ENCODE peak calls at places on chromosomes 12 and 14, in five cellular contexts. M is transverse colon, J is stomach, V is sigmoid colon, S is K562. O is an unnamed sample.

GRCh38 chr12:128929046-128929445 is 75.8 kb downstream of the GLT1D1 start:
- DNase-seq in M (no peak), J (no peak), V (no peak), S (no peak), O (no peak)

GRCh38 chr14:36520601-36521525 is 831 bp upstream of the NKX2-1 start:
- DNase-seq in M (peak; percentile 30), J (peak; percentile 44), V (no peak), S (peak; percentile 29), O (no peak)

GRCh38 chr12:11917501-11917900 is 153.2 kb upstream of the BCL2L14 start:
- DNase-seq in M (no peak), J (no peak), V (no peak), S (no peak), O (no peak)

GRCh38 chr12:48818831-48819590 is 715 bp downstream of the CACNB3 start:
- DNase-seq in M (peak; percentile 52), J (no peak), V (no peak), S (no peak), O (no peak)

GRCh38 chr12:120438495-120439198 is 734 bp downstream of the COX6A1 start:
- DNase-seq in M (no peak), J (no peak), V (no peak), S (peak; percentile 2), O (no peak)

GRCh38 chr14:34710006-34710405 is 4.4 kb downstream of the CFL2 start:
- DNase-seq in M (no peak), J (no peak), V (no peak), S (no peak), O (no peak)

GRCh38 chr12:49917788-49918173 is 14.1 kb upstream of the FAIM2 start:
- DNase-seq in M (no peak), J (no peak), V (no peak), S (no peak), O (peak; percentile 10)

GRCh38 chr12:64318605-64319004 is 72.0 kb downstream of the C12orf56 start:
- DNase-seq in M (no peak), J (no peak), V (no peak), S (no peak), O (no peak)

GRCh38 chr12:124188561-124189405 is 106.1 kb upstream of the RFLNA start:
- DNase-seq in M (no peak), J (no peak), V (no peak), S (no peak), O (no peak)

GRCh38 chr12:685388-685787 is 22.1 kb upstream of the NINJ2 start:
- DNase-seq in M (peak; percentile 47), J (no peak), V (no peak), S (no peak), O (no peak)

GRCh38 chr12:64678248-64678647 is 68.0 kb downstream of the RASSF3 start:
- DNase-seq in M (no peak), J (no peak), V (no peak), S (no peak), O (no peak)

GRCh38 chr12:31322651-31323248 is 3.2 kb downstream of the SINHCAF start:
- DNase-seq in M (peak; percentile 13), J (no peak), V (no peak), S (no peak), O (no peak)

GRCh38 chr14:39175445-39176262 is 600 bp downstream of the PNN start:
- DNase-seq in M (no peak), J (no peak), V (no peak), S (peak; percentile 54), O (peak; percentile 56)

GRCh38 chr12:55847033-55847432 is 4.3 kb upstream of the MMP19 start:
- DNase-seq in M (no peak), J (no peak), V (peak; percentile 78), S (no peak), O (no peak)

GRCh38 chr12:71795901-71796300 is 41.2 kb downstream of the RAB21 start:
- DNase-seq in M (no peak), J (no peak), V (no peak), S (no peak), O (no peak)

GRCh38 chr14:55832122-55832911 is 252.3 kb downstream of the KTN1 start:
- DNase-seq in M (peak; percentile 42), J (peak; percentile 55), V (no peak), S (no peak), O (no peak)

GRCh38 chr12:70609739-70610491 is 27.3 kb downstream of the PTPRB start:
- DNase-seq in M (peak; percentile 74), J (peak; percentile 48), V (peak; percentile 67), S (peak; percentile 14), O (no peak)

GRCh38 chr12:104163631-104164030 is 25.6 kb upstream of the NFYB start:
- DNase-seq in M (no peak), J (no peak), V (no peak), S (no peak), O (no peak)

DNA sequence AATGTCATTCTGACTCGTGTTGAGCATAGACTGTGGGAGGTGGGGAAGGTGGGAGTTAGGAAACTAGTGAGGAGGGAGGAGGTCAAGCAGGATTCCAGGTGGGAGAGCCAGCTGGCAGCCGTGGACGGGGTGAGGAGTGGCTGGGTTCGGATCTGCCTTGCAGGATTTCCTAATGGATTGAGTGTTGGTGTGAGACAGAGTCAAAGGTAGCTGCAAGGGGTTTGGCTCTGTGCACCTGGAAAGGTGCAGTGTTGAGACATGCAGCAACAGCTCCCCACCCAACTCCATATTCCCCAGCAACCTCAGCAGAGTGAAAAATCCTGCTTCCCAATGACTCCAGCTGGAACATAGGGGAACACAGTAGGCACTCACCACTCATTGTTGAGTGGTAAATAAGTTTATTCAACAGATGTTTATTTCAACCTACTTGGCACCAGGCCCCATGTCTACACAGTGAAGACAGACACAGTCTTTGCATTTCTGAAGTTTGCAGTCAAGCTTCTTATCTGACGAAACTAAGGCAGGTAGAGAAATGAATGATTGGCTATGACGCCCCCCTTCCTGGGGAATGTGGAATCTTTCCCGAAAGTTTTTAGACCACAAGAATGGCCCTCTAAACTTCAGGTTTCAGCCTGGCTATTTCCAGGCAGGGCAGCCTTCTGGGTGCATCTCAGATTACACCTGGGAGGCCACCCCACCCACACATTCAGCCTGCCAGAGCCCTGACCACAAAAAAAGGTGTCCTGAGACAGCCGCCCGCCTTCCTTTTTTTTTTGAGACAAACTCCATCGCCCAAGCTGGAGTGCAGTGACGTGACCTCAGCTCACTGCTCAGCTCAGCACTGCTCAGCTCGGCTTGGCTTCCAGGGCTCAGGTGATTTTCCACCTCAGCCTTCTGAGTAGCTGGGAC is 37.9 kb upstream of the PLEKHG6 start:
- DNase-seq in M (no peak), J (peak; percentile 40), V (peak; percentile 21), S (peak; percentile 40), O (peak; percentile 91)
- TF ChIP-seq POLR2A in M (no peak), J (no peak), V (no peak), S (no peak), O (no peak)

GRCh38 chr12:67268335-67268895 is 743 bp upstream of the CAND1 start:
- DNase-seq in M (peak; percentile 88), J (peak; percentile 87), V (peak; percentile 97), S (peak; percentile 93), O (peak; percentile 95)

GRCh38 chr12:67270622-67271021 is 1.5 kb downstream of the CAND1 start:
- DNase-seq in M (no peak), J (no peak), V (no peak), S (no peak), O (no peak)

GRCh38 chr12:67271976-67272375 is 2.8 kb downstream of the CAND1 start:
- DNase-seq in M (no peak), J (no peak), V (no peak), S (no peak), O (no peak)

GRCh38 chr12:67268896-67269631 is at the start of gene CAND1:
- DNase-seq in M (peak; percentile 97), J (peak; percentile 97), V (peak; percentile 99), S (peak; percentile 86), O (peak; percentile 98)

DNA sequence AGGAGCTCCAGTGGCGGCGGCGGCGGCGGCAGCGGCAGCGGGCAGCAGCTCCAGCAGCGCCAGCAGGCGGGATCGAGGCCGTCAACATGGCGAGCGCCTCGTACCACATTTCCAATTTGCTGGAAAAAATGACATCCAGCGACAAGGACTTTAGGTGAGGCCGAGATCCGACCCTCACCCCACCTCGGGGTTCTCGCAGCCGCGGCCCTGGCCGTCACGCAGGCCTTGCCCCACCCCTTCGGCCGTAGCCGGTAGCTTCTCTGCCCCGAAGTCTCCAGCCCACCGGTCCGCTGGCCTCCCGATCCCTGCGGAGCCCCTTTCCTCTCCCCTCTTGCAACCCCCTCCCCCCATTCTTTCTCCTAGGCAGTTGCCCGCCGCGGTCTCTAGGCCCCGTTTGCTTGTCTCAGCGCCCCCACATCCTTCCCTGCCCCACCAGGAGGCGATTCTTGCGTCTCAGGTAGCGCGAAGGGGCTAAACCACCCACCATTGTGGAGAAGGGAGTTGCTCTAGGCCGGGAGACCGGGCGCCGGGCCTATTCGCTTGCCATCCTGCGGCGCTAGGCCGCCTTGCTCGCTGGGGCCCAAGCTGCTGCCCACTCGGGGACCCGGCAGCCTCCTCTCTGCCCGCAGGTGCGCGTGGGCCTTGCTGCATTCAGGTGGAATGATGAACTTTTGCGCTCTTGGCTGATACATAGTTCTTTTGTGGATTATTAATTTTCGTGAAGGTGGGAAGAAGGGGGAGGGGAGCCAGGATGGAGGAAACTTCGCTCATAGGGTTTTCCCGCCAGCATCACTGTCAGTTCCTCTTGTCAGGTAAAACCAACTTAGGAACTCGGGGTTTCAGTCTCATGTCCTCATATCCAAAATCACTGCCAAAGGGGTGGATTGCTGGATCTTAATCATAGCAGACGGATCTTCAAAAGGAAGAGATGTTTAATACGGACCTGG is 747 bp downstream of the CAND1 start:
- DNase-seq in M (peak; percentile 54), J (peak; percentile 52), V (peak; percentile 79), S (peak; percentile 43), O (peak; percentile 41)
- TF ChIP-seq POLR2AphosphoS5 in M (no peak), J (no peak), V (no peak), S (no peak), O (no peak)

GRCh38 chr14:105090493-105091334 is 25.5 kb upstream of the GPR132 start:
- DNase-seq in M (peak; percentile 91), J (peak; percentile 90), V (peak; percentile 87), S (peak; percentile 64), O (peak; percentile 78)

GRCh38 chr14:105092912-105093425 is 27.7 kb upstream of the GPR132 start:
- DNase-seq in M (peak; percentile 76), J (peak; percentile 70), V (peak; percentile 82), S (peak; percentile 64), O (peak; percentile 57)

GRCh38 chr14:105089746-105090492 is 24.7 kb upstream of the GPR132 start:
- DNase-seq in M (no peak), J (no peak), V (peak; percentile 66), S (no peak), O (peak; percentile 49)

GRCh38 chr14:105092124-105092911 is 27.1 kb upstream of the GPR132 start:
- DNase-seq in M (peak; percentile 81), J (peak; percentile 46), V (peak; percentile 84), S (no peak), O (peak; percentile 43)

GRCh38 chr14:105091335-105092123 is 26.3 kb upstream of the GPR132 start:
- DNase-seq in M (peak; percentile 94), J (peak; percentile 94), V (peak; percentile 87), S (no peak), O (peak; percentile 86)
- H3K27me3 ChIP-seq in M (peaks cover 14% of the 10 kb centered on the region), J (peaks cover 38% of the 10 kb centered on the region), V (no peaks in the 10 kb centered on the region), S (peaks cover 23% of the 10 kb centered on the region), O (no peaks in the 10 kb centered on the region)

DNA sequence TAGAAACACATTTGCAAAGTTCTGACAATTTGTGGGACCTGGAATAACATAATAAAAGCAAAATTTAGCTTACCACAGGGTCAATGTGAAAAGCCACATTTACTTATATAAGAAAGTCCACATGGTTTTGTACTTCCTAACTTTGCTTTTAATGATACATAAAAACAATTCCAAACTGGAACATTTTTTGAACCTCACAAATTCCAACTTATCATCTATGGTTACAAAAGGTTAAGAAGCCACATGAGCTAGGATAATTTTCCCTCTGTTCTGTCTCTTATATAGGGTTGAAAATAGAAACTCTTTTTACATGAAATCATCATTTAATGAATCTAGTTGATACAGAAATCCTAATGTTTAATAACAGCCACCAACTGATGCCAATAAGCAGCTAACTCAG is 8.9 kb upstream of the RERG start:
- DNase-seq in M (no peak), J (no peak), V (no peak), S (no peak), O (no peak)
- TF ChIP-seq POLR2A in M (no peak), J (no peak), V (no peak), S (no peak), O (no peak)

O was measured in breast epithelium.